ENCODE peak calls at places on chromosomes 7 and 10, in eight cellular contexts. G, U, O, W, L, V, N and E are unnamed samples.

GRCh38 chr7:39667354-39667923 is 44.1 kb downstream of the RALA start:
- DNase-seq in O (no peak), W (peak), V (no peak), L (no peak), U (no peak), N (no peak), G (no peak), E (no peak)

GRCh38 chr10:60660625-60661024 is 117.7 kb upstream of the CDK1 start:
- DNase-seq in W (no peak), N (no peak), O (no peak), U (no peak), G (no peak), L (no peak), V (no peak), E (no peak)

GRCh38 chr10:11176746-11177145 is 159.1 kb downstream of the CELF2 start:
- DNase-seq in V (no peak), N (peak), L (no peak), W (no peak), U (no peak), O (no peak), G (no peak), E (no peak)

GRCh38 chr7:112701456-112701855 is 88.7 kb downstream of the TMEM168 start:
- DNase-seq in N (peak), U (no peak), O (no peak), V (no peak), G (no peak), L (no peak), W (no peak), E (no peak)

GRCh38 chr7:101308245-101309085 is 13.1 kb downstream of the IFT22 start:
- DNase-seq in U (peak), N (peak), V (no peak), G (peak), L (peak), W (peak), O (peak), E (no peak)

GRCh38 chr7:96548664-96549063 is 161.0 kb downstream of the SEM1 start:
- DNase-seq in L (no peak), N (no peak), V (no peak), W (no peak), O (no peak), G (no peak), U (no peak), E (no peak)

GRCh38 chr10:102468683-102469082 is 17.3 kb upstream of the C10orf95 start:
- DNase-seq in U (no peak), G (no peak), O (no peak), N (no peak), W (peak), L (no peak), V (no peak), E (no peak)

GRCh38 chr10:107340345-107340744 is 175.8 kb upstream of the SORCS1 start:
- DNase-seq in U (no peak), V (no peak), N (no peak), G (no peak), L (no peak), W (no peak), O (peak), E (no peak)

GRCh38 chr7:97835296-97836138 is 36.7 kb downstream of the ASNS start:
- DNase-seq in V (peak), N (peak), O (peak), G (peak), W (peak), L (peak), U (peak), E (no peak)

GRCh38 chr7:98133621-98134266 is 27.1 kb downstream of the LMTK2 start:
- DNase-seq in G (no peak), V (no peak), U (no peak), O (no peak), W (peak), L (no peak), N (no peak), E (no peak)

GRCh38 chr10:17349009-17349349 is 105.4 kb downstream of the ST8SIA6 start:
- DNase-seq in U (no peak), O (no peak), W (no peak), N (no peak), V (no peak), G (no peak), L (no peak), E (no peak)

GRCh38 chr7:514651-515598 is 4.7 kb downstream of the PDGFA start:
- DNase-seq in U (peak), W (peak), L (peak), N (peak), O (peak), G (peak), V (no peak), E (no peak)

GRCh38 chr10:79379512-79380124 is 32.3 kb downstream of the PPIF start:
- DNase-seq in W (peak), V (no peak), G (no peak), O (peak), N (peak), L (no peak), U (peak), E (peak)

GRCh38 chr7:28192786-28193581 is 12.4 kb upstream of the JAZF1 start:
- DNase-seq in N (no peak), G (no peak), U (no peak), W (no peak), L (peak), V (no peak), O (no peak), E (no peak)

DNA sequence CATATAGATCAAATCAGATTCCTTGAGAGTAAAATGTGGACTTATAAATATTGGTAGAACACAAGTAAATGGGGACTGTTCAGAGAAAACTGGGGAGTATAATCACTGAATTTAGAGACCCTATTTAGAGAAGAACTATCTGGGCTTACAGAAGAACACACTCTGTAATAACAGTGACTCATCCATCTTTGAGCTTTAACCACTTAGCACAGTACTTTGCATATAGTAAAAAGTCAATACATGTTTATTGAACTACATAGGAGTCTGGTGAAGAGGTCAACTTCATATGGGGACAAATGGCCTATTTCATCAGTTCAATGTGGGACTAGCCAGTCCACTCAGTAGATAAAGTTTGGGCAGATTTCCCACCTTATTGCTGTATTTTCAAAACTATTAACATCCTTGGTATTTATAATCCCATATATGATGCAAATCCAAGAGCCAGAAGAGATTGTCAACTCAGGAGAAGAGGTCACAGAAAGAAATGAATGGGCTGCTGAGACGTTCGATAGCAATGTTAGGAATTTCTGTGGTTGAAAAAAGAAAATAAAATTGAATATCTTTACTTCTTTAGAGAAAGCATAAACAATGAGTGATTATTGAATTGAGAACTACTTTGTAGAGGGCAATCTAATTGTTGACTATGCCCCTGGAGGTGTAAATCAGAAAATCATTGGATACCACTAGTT is 119.3 kb upstream of the CACNA2D1 start:
- DNase-seq in V (no peak), L (peak), N (no peak), W (peak), G (no peak), U (no peak), O (no peak), E (no peak)
- H3K4me3 ChIP-seq in V (no peak), L (no peak), N (no peak), W (no peak), G (no peak), U (no peak), O (no peak), E (no peak)

GRCh38 chr10:29472268-29473086 is 162.3 kb downstream of the SVIL start:
- DNase-seq in L (no peak), V (no peak), N (no peak), G (no peak), O (no peak), W (no peak), U (no peak), E (no peak)
- TF ChIP-seq CTCF in L (no peak), V (no peak), N (no peak), G (no peak), O (no peak), W (no peak), U (no peak), E (no peak)

GRCh38 chr10:132450825-132451505 is 54.0 kb downstream of the PWWP2B start:
- DNase-seq in O (peak), W (no peak), L (no peak), V (no peak), N (peak), G (no peak), U (no peak), E (no peak)

GRCh38 chr10:132448248-132448731 is 51.3 kb downstream of the PWWP2B start:
- DNase-seq in O (peak), G (peak), N (peak), U (peak), V (peak), W (peak), L (no peak), E (no peak)

GRCh38 chr10:132449051-132449825 is 52.2 kb downstream of the PWWP2B start:
- DNase-seq in W (no peak), G (no peak), O (peak), V (no peak), L (no peak), N (peak), U (peak), E (no peak)

GRCh38 chr10:132450466-132450824 is 53.4 kb downstream of the PWWP2B start:
- DNase-seq in G (no peak), W (no peak), N (peak), V (no peak), O (no peak), L (no peak), U (no peak), E (no peak)

GRCh38 chr10:132449826-132450211 is 52.8 kb downstream of the PWWP2B start:
- DNase-seq in U (no peak), N (no peak), L (no peak), V (no peak), G (no peak), O (no peak), W (no peak), E (no peak)
- H3K27ac ChIP-seq in U (peak), N (peak), L (no peak), V (no peak), G (no peak), O (peak), W (no peak), E (no peak)

DNA sequence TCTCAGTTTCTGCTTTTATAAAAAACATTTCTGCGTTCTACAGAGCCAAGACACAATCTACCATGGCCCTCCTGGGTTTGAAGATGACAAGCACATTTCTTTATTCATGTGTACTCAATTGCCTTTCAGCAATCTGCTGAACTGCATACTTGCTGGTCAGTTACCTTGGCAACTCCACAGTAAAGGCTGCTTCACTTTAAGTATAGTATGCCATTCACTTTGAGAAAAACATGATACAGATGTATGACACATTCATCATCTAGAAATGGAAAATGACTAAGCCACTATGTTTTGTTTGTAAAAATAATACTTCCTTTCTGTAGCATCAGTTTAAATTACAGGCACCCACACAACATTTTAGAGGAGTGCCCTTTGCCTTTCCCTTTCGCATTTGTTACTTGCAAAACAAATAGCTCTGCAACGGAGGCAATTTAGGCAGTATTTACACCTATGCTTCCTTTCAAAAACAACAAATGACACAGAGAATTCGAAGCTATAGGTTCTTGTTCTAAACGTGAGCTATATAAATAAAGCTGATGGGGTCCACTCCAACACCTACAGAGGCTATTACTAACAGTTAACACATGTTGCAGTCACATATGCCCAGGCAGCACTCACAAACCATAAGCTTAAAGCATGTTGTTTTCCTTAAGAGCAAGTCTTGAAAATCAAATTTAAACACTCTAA is 23.5 kb downstream of the SGCE start:
- DNase-seq in U (no peak), W (peak), N (no peak), G (no peak), L (peak), V (no peak), O (no peak), E (no peak)
- H3K4me3 ChIP-seq in U (no peak), W (no peak), N (no peak), G (no peak), L (no peak), V (no peak), O (no peak), E (no peak)

GRCh38 chr10:92573091-92573797 is 649 bp downstream of the IDE start:
- DNase-seq in U (peak), N (peak), O (peak), G (peak), W (peak), V (no peak), L (no peak), E (peak)
- TF ChIP-seq CTCF in U (no peak), N (peak), O (no peak), G (no peak), W (peak), V (no peak), L (peak), E (no peak)

GRCh38 chr7:36201122-36201723 is 48.2 kb downstream of the EEPD1 start:
- DNase-seq in L (no peak), O (no peak), G (no peak), U (peak), V (no peak), N (no peak), W (no peak), E (no peak)

GRCh38 chr7:36205236-36205635 is 52.2 kb downstream of the EEPD1 start:
- DNase-seq in L (no peak), V (no peak), W (no peak), N (no peak), U (no peak), G (no peak), O (no peak), E (no peak)

GRCh38 chr7:36204044-36204663 is 51.1 kb downstream of the EEPD1 start:
- DNase-seq in N (no peak), L (no peak), O (no peak), U (no peak), V (no peak), W (no peak), G (no peak), E (no peak)

GRCh38 chr7:36202347-36202896 is 49.4 kb downstream of the EEPD1 start:
- DNase-seq in N (no peak), G (no peak), V (no peak), U (peak), L (peak), W (peak), O (no peak), E (no peak)

GRCh38 chr7:36203081-36203775 is 50.2 kb downstream of the EEPD1 start:
- DNase-seq in G (no peak), L (no peak), O (no peak), V (no peak), N (no peak), W (no peak), U (no peak), E (no peak)
- H3K27ac ChIP-seq in G (no peak), L (no peak), O (no peak), V (no peak), N (no peak), W (peak), U (no peak), E (no peak)